ENCODE peak calls at places on chromosome 7, in five cellular contexts. X is heart right ventricle; D is HCT116; T is adrenal gland; O is CD8-positive, alpha-beta memory T cell. Y is an unnamed sample. For H3K4me1 and H3K27me3, the result is how much of the 10 kb centered on the place peaks cover.

GRCh38 chr7:41769162-41769561 is 66.3 kb upstream of the INHBA start:
- DNase-seq in X (no peak), D (no peak), T (no peak), O (no peak), Y (no peak)

GRCh38 chr7:17090751-17091150 is 207.7 kb upstream of the AHR start:
- DNase-seq in X (no peak), D (no peak), T (no peak), O (no peak), Y (no peak)

GRCh38 chr7:150958071-150958552 is 20.0 kb downstream of the KCNH2 start:
- DNase-seq in X (no peak), D (no peak), T (no peak), O (no peak), Y (no peak)

GRCh38 chr7:52992479-52993195 is 42.8 kb upstream of the POM121L12 start:
- DNase-seq in X (no peak), D (no peak), T (no peak), O (no peak), Y (no peak)

GRCh38 chr7:46515844-46516590 is 594.9 kb upstream of the IGFBP3 start:
- DNase-seq in X (no peak), D (no peak), T (no peak), O (no peak), Y (no peak)

GRCh38 chr7:40057292-40057691 is 77.1 kb downstream of the MPLKIP start:
- DNase-seq in X (peak), D (no peak), T (peak), O (no peak), Y (peak)

GRCh38 chr7:146937836-146938235 is 821.2 kb downstream of the CNTNAP2 start:
- DNase-seq in X (no peak), D (no peak), T (no peak), O (no peak), Y (no peak)

GRCh38 chr7:92735707-92736106 is 100.7 kb downstream of the CDK6 start:
- DNase-seq in X (no peak), D (no peak), T (no peak), O (no peak), Y (peak)

GRCh38 chr7:68309271-68309670 is 1289.0 kb upstream of the AUTS2 start:
- DNase-seq in X (no peak), D (no peak), T (no peak), O (no peak), Y (no peak)

GRCh38 chr7:90401989-90402388 is 1.3 kb upstream of the CLDN12 start:
- DNase-seq in X (no peak), D (no peak), T (no peak), O (no peak), Y (peak)

GRCh38 chr7:12052211-12052610 is 158.9 kb upstream of the TMEM106B start:
- DNase-seq in X (no peak), D (no peak), T (no peak), O (no peak), Y (no peak)

GRCh38 chr7:156049366-156049765 is 237.1 kb upstream of the SHH start:
- DNase-seq in X (no peak), D (no peak), T (no peak), O (no peak), Y (no peak)

GRCh38 chr7:125089171-125089570 is 159.5 kb upstream of the POT1 start:
- DNase-seq in X (no peak), D (no peak), T (no peak), O (no peak), Y (no peak)

GRCh38 chr7:84950836-84951235 is 236.0 kb downstream of the SEMA3D start:
- DNase-seq in X (no peak), D (no peak), T (no peak), O (no peak), Y (no peak)

GRCh38 chr7:155216475-155217272 is 81.0 kb upstream of the INSIG1 start:
- DNase-seq in X (no peak), D (no peak), T (no peak), O (no peak), Y (no peak)

GRCh38 chr7:30660331-30661255 is 21.7 kb downstream of the CRHR2 start:
- DNase-seq in X (no peak), D (no peak), T (no peak), O (no peak), Y (no peak)

GRCh38 chr7:6163402-6163801 is 109.0 kb downstream of the CYTH3 start:
- DNase-seq in X (no peak), D (no peak), T (no peak), O (no peak), Y (no peak)

GRCh38 chr7:100119075-100119700 is at the start of the genes CNPY4 and TAF6:
- DNase-seq in X (peak), D (peak), T (peak), O (peak), Y (peak)

GRCh38 chr7:99379043-99379577 is 4.6 kb downstream of the ARPC1B start:
- DNase-seq in X (peak), D (no peak), T (peak), O (peak), Y (no peak)

GRCh38 chr7:112510032-112510742 is 29.4 kb downstream of the LSMEM1 start:
- DNase-seq in X (no peak), D (no peak), T (no peak), O (no peak), Y (no peak)

GRCh38 chr7:3888096-3888495 is 587.0 kb downstream of the SDK1 start:
- DNase-seq in X (no peak), D (no peak), T (no peak), O (no peak), Y (no peak)

GRCh38 chr7:99953649-99954048 is 22.2 kb downstream of the AZGP1 start:
- DNase-seq in X (no peak), D (no peak), T (peak), O (no peak), Y (no peak)

GRCh38 chr7:29106128-29106988 is 40.0 kb downstream of the CPVL start:
- DNase-seq in X (peak), D (peak), T (peak), O (no peak), Y (peak)

GRCh38 chr7:71618281-71618680 is 486.3 kb downstream of the GALNT17 start:
- DNase-seq in X (no peak), D (no peak), T (no peak), O (no peak), Y (no peak)

GRCh38 chr7:148084138-148084537 is 506.4 kb upstream of the C7orf33 start:
- DNase-seq in X (peak), D (peak), T (peak), O (no peak), Y (peak)

GRCh38 chr7:75732764-75733630 is 5.7 kb downstream of the HIP1 start:
- DNase-seq in X (no peak), D (peak), T (peak), O (no peak), Y (no peak)

GRCh38 chr7:27100601-27101187 is 1.8 kb downstream of the HOXA2 start:
- DNase-seq in X (no peak), D (no peak), T (no peak), O (no peak), Y (no peak)

GRCh38 chr7:137871173-137871915 is 24.6 kb upstream of the DGKI start:
- DNase-seq in X (no peak), D (no peak), T (no peak), O (no peak), Y (no peak)

GRCh38 chr7:36132025-36132424 is 21.0 kb upstream of the EEPD1 start:
- DNase-seq in X (no peak), D (no peak), T (no peak), O (no peak), Y (no peak)

GRCh38 chr7:7595451-7595850 is 28.8 kb downstream of the MIOS start:
- DNase-seq in X (no peak), D (peak), T (no peak), O (peak), Y (peak)
- H3K4me1 ChIP-seq in X (under half), D (under half), T (under half), O (under half), Y (under half)

DNA sequence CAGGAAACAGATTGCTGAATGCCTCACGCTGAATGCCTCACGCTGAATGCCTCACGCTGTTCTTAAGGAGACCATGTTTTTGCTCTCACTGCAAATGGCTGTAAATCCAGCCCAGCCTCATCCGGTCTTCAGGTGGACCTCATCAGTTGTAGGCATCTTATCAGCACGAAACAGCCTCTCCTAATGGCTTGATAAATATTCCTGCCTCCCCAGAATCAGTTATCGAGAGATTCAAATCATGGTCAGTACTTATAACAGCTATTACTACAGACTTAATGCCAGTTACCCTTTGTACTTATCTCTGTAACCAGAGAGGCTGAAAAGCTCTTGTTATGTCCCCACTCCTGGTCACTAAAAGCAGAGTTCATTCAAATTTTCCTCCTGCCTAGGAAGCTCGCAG is 290.7 kb downstream of the FZD1 start:
- DNase-seq in X (no peak), D (no peak), T (no peak), O (no peak), Y (no peak)
- H3K27me3 ChIP-seq in X (under half), D (under half), T (under half), O (under half), Y (under half)

GRCh38 chr7:23275906-23276305 is 23.2 kb upstream of the MALSU1 start:
- DNase-seq in X (no peak), D (no peak), T (no peak), O (no peak), Y (no peak)

GRCh38 chr7:23272275-23272674 is 25.7 kb downstream of the GPNMB start:
- DNase-seq in X (no peak), D (no peak), T (no peak), O (no peak), Y (no peak)

GRCh38 chr7:23276381-23276780 is 22.8 kb upstream of the MALSU1 start:
- DNase-seq in X (no peak), D (no peak), T (no peak), O (no peak), Y (no peak)

GRCh38 chr7:23276947-23277346 is 22.2 kb upstream of the MALSU1 start:
- DNase-seq in X (no peak), D (no peak), T (no peak), O (no peak), Y (no peak)

GRCh38 chr7:23273141-23273599 is 26.0 kb upstream of the MALSU1 start:
- DNase-seq in X (peak), D (peak), T (peak), O (peak), Y (peak)
- H3K4me3 ChIP-seq in X (no peak), D (peak), T (no peak), O (no peak), Y (no peak)

GRCh38 chr7:50267525-50268041 is 36.9 kb upstream of the IKZF1 start:
- DNase-seq in X (no peak), D (no peak), T (no peak), O (no peak), Y (no peak)
- H3K4me1 ChIP-seq in X (under half), D (under half), T (under half), O (half or more), Y (under half)

DNA sequence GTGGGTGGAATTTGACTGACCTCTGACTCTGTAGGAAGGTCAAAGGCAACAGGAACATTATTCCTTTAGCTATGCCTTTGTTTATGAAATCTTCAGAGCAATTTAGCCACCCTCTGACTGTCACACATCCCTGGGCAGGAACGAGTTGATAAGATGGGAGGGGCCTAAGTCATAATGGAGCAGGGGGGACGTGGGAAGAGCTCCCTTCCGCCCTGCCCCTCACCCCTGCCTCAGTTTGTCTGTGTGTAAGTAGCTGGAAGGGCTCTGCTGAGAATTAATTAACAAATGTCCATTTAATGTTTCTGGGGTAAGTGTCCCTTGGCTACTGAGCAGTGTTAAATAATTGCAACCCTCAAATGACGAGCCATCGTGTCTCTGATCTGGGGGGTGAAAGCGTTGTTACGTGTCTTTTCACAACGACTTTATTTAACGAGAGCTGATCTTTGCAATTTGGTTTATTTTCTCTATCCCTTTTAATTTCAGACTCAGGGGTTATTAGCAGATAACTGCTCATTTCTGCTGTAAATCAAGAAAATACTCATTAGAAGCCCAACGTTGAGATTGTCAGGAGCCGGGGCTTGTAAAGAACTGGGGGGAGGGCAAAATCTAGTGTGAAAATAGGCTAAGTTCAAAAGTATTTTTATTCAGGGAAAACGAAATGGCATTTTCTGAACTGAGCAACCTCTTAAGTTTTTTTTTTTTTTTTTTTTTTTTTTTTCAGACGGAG is 12.5 kb upstream of the UNCX start:
- DNase-seq in X (no peak), D (no peak), T (no peak), O (no peak), Y (no peak)
- H3K27me3 ChIP-seq in X (half or more), D (under half), T (under half), O (under half), Y (under half)